ENCODE peak calls at places on chromosomes 4 and X, in five cellular contexts. One of them, this sample, is unnamed.

GRCh38 chr4:152981278-152981677 is 45.2 kb downstream of the FHDC1 start:
- DNase-seq in H9: no peak
- DNase-seq in mesenchymal stem cell: no peak
- DNase-seq in IMR-90: peak
- DNase-seq in neuronal stem cell: no peak
- DNase-seq in this sample: no peak

GRCh38 chr4:57443308-57444243 is 333.4 kb upstream of the IGFBP7 start:
- DNase-seq in IMR-90: no peak
- DNase-seq in neuronal stem cell: no peak
- DNase-seq in H9: no peak
- DNase-seq in mesenchymal stem cell: no peak
- DNase-seq in this sample: no peak

GRCh38 chr4:73593631-73594241 is 26.5 kb downstream of the RASSF6 start:
- DNase-seq in IMR-90: peak
- DNase-seq in mesenchymal stem cell: peak
- DNase-seq in neuronal stem cell: no peak
- DNase-seq in H9: no peak
- DNase-seq in this sample: no peak

GRCh38 chrX:73830489-73831414 is 267.8 kb downstream of the CHIC1 start:
- DNase-seq in mesenchymal stem cell: no peak
- DNase-seq in H9: no peak
- DNase-seq in IMR-90: no peak
- DNase-seq in neuronal stem cell: no peak
- DNase-seq in this sample: no peak

GRCh38 chr4:7993671-7994070 is 54.0 kb upstream of the AFAP1 start:
- DNase-seq in IMR-90: no peak
- DNase-seq in H9: no peak
- DNase-seq in neuronal stem cell: no peak
- DNase-seq in mesenchymal stem cell: no peak
- DNase-seq in this sample: no peak

GRCh38 chr4:173135241-173135847 is 33.3 kb upstream of the GALNT7 start:
- DNase-seq in H9: no peak
- DNase-seq in IMR-90: peak
- DNase-seq in mesenchymal stem cell: peak
- DNase-seq in neuronal stem cell: no peak
- DNase-seq in this sample: no peak

GRCh38 chr4:94577136-94577535 is 125.4 kb downstream of the PDLIM5 start:
- DNase-seq in mesenchymal stem cell: peak
- DNase-seq in IMR-90: peak
- DNase-seq in neuronal stem cell: peak
- DNase-seq in H9: peak
- DNase-seq in this sample: no peak

GRCh38 chr4:154345359-154345758 is 146.2 kb downstream of the DCHS2 start:
- DNase-seq in neuronal stem cell: no peak
- DNase-seq in H9: no peak
- DNase-seq in mesenchymal stem cell: no peak
- DNase-seq in IMR-90: no peak
- DNase-seq in this sample: no peak

GRCh38 chr4:10701702-10702460 is 17.3 kb upstream of the CLNK start:
- DNase-seq in H9: no peak
- DNase-seq in IMR-90: peak
- DNase-seq in neuronal stem cell: no peak
- DNase-seq in mesenchymal stem cell: peak
- DNase-seq in this sample: no peak

GRCh38 chr4:17494258-17494657 is 17.6 kb downstream of the QDPR start:
- DNase-seq in mesenchymal stem cell: peak
- DNase-seq in IMR-90: peak
- DNase-seq in neuronal stem cell: no peak
- DNase-seq in H9: no peak
- DNase-seq in this sample: no peak

GRCh38 chrX:30283456-30284200 is 25.6 kb downstream of the NR0B1 start:
- DNase-seq in IMR-90: peak
- DNase-seq in mesenchymal stem cell: peak
- DNase-seq in neuronal stem cell: no peak
- DNase-seq in H9: no peak
- DNase-seq in this sample: no peak

GRCh38 chr4:5142726-5143125 is 91.4 kb downstream of the STK32B start:
- DNase-seq in H9: peak
- DNase-seq in mesenchymal stem cell: peak
- DNase-seq in neuronal stem cell: peak
- DNase-seq in IMR-90: peak
- DNase-seq in this sample: no peak

GRCh38 chr4:119646347-119647071 is 17.9 kb upstream of the PDE5A start:
- DNase-seq in mesenchymal stem cell: no peak
- DNase-seq in IMR-90: peak
- DNase-seq in H9: no peak
- DNase-seq in neuronal stem cell: no peak
- DNase-seq in this sample: no peak

GRCh38 chrX:110341189-110342035 is 17.2 kb upstream of the RTL9 start:
- DNase-seq in IMR-90: peak
- DNase-seq in mesenchymal stem cell: peak
- DNase-seq in neuronal stem cell: no peak
- DNase-seq in H9: no peak
- DNase-seq in this sample: no peak

GRCh38 chr4:109078724-109079123 is 223.7 kb downstream of the COL25A1 start:
- DNase-seq in IMR-90: peak
- DNase-seq in mesenchymal stem cell: peak
- DNase-seq in H9: no peak
- DNase-seq in neuronal stem cell: no peak
- DNase-seq in this sample: no peak

GRCh38 chrX:125289209-125289608 is 30.5 kb upstream of the TEX13C start:
- DNase-seq in neuronal stem cell: no peak
- DNase-seq in H9: no peak
- DNase-seq in mesenchymal stem cell: no peak
- DNase-seq in IMR-90: peak
- DNase-seq in this sample: no peak

GRCh38 chr4:95835672-95836071 is 4.2 kb upstream of the PDHA2 start:
- DNase-seq in mesenchymal stem cell: peak
- DNase-seq in IMR-90: no peak
- DNase-seq in H9: peak
- DNase-seq in neuronal stem cell: peak
- DNase-seq in this sample: no peak

GRCh38 chrX:109847257-109848187 is 114.5 kb upstream of the ACSL4 start:
- DNase-seq in IMR-90: peak
- DNase-seq in H9: no peak
- DNase-seq in mesenchymal stem cell: peak
- DNase-seq in neuronal stem cell: no peak
- DNase-seq in this sample: no peak

GRCh38 chr4:30817489-30817888 is 97.3 kb downstream of the PCDH7 start:
- DNase-seq in mesenchymal stem cell: no peak
- DNase-seq in H9: no peak
- DNase-seq in neuronal stem cell: no peak
- DNase-seq in IMR-90: no peak
- DNase-seq in this sample: no peak

GRCh38 chr4:40969499-40969898 is 219.7 kb downstream of the NSUN7 start:
- DNase-seq in IMR-90: no peak
- DNase-seq in H9: no peak
- DNase-seq in neuronal stem cell: no peak
- DNase-seq in mesenchymal stem cell: no peak
- DNase-seq in this sample: no peak

GRCh38 chr4:54218736-54219135 is 10.4 kb upstream of the PDGFRA start:
- DNase-seq in mesenchymal stem cell: no peak
- DNase-seq in H9: no peak
- DNase-seq in neuronal stem cell: no peak
- DNase-seq in IMR-90: no peak
- DNase-seq in this sample: no peak

GRCh38 chrX:130170752-130171445 is 863 bp upstream of the RAB33A start:
- DNase-seq in mesenchymal stem cell: peak
- DNase-seq in H9: peak
- DNase-seq in IMR-90: no peak
- DNase-seq in neuronal stem cell: peak
- DNase-seq in this sample: no peak

GRCh38 chr4:164935363-164935762 is 42.1 kb downstream of the TRIM61 start:
- DNase-seq in mesenchymal stem cell: peak
- DNase-seq in IMR-90: no peak
- DNase-seq in H9: peak
- DNase-seq in neuronal stem cell: no peak
- DNase-seq in this sample: no peak

GRCh38 chr4:53633608-53634007 is 42.3 kb upstream of the LNX1 start:
- DNase-seq in mesenchymal stem cell: peak
- DNase-seq in IMR-90: peak
- DNase-seq in H9: no peak
- DNase-seq in neuronal stem cell: no peak
- DNase-seq in this sample: no peak

GRCh38 chrX:30388325-30388724 is 79.1 kb upstream of the NR0B1 start:
- DNase-seq in H9: no peak
- DNase-seq in neuronal stem cell: no peak
- DNase-seq in mesenchymal stem cell: no peak
- DNase-seq in IMR-90: no peak
- DNase-seq in this sample: no peak

GRCh38 chr4:2256781-2257191 is 5.1 kb downstream of the MXD4 start:
- DNase-seq in neuronal stem cell: no peak
- DNase-seq in H9: no peak
- DNase-seq in IMR-90: no peak
- DNase-seq in mesenchymal stem cell: no peak
- DNase-seq in this sample: no peak

GRCh38 chr4:114087596-114088230 is 108.3 kb upstream of the ARSJ start:
- DNase-seq in IMR-90: peak
- DNase-seq in H9: no peak
- DNase-seq in neuronal stem cell: no peak
- DNase-seq in mesenchymal stem cell: peak
- DNase-seq in this sample: no peak

GRCh38 chr4:100362363-100362762 is 155.5 kb downstream of the EMCN start:
- DNase-seq in IMR-90: peak
- DNase-seq in neuronal stem cell: no peak
- DNase-seq in mesenchymal stem cell: peak
- DNase-seq in H9: no peak
- DNase-seq in this sample: no peak

GRCh38 chrX:147902270-147902669 is 9.4 kb upstream of the FMR1 start:
- DNase-seq in mesenchymal stem cell: no peak
- DNase-seq in neuronal stem cell: no peak
- DNase-seq in H9: no peak
- DNase-seq in IMR-90: no peak
- DNase-seq in this sample: no peak
- H2AFZ ChIP-seq in mesenchymal stem cell: no peak
- H2AFZ ChIP-seq in neuronal stem cell: no peak
- H2AFZ ChIP-seq in H9: no peak
- H2AFZ ChIP-seq in IMR-90: no peak
- H2AFZ ChIP-seq in this sample: no peak

DNA sequence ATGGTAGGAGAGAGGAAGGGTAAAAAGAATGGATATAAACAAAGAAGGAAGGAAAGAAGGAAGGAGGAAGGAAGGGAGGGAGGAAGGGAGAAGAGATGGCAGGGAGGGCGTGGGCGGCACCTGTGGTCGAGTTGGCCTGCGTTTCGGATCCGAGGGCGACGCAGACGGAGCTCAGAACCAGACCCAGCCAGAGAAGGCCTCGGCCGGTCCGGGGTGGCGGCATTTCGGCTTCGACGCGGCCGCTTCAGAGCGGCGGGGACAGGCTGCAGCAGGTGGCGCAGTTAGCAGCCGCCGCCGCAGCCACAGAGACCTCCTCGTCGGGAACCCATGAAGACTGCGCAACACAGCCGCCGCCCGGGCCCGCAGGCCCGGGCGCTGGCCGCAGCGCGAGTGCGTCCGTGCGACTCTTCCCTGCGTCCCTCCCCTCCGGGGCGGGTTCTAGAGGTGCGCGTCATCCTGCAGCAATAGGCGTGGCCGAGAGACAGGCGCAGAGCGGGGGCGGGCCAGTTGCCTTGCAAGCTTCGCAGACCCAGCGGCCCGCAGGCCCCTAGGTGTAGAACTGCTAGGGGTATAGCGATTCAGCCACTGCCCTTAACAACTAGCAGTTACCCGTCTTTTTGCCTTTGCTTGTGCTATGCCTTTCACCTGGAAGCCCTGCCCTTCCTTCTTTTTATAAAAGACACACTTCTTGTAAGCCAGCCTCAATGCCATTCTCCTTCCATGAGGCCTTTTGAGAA is at the start of gene IDS:
- DNase-seq in H9: peak
- DNase-seq in mesenchymal stem cell: peak
- DNase-seq in IMR-90: peak
- DNase-seq in neuronal stem cell: peak
- DNase-seq in this sample: peak
- H4K91ac ChIP-seq in H9: no peak
- H4K91ac ChIP-seq in mesenchymal stem cell: peak
- H4K91ac ChIP-seq in IMR-90: peak
- H4K91ac ChIP-seq in neuronal stem cell: no peak
- H4K91ac ChIP-seq in this sample: no peak

DNA sequence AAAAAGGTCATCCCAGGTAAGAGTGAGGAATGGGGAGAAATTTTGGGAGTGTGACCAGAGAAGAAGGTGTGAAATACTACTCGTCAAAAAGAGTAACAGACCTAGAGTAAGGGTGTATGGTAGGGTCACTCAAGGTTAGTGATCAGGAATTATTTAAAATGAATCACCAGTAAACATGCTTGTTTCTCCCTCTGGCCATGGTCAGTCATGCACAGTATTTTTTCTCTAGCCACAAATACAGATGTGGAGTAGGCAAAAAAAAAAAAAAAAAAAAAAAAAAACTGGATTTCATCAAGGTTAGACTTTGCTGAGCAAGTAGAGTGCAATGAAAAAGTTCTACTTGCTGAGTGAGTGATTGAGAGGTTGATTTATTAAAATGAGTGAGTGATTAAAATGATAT is 34.2 kb upstream of the SLIT2 start:
- DNase-seq in neuronal stem cell: no peak
- DNase-seq in mesenchymal stem cell: no peak
- DNase-seq in H9: no peak
- DNase-seq in IMR-90: no peak
- DNase-seq in this sample: no peak
- H2AFZ ChIP-seq in neuronal stem cell: no peak
- H2AFZ ChIP-seq in mesenchymal stem cell: no peak
- H2AFZ ChIP-seq in H9: no peak
- H2AFZ ChIP-seq in IMR-90: no peak
- H2AFZ ChIP-seq in this sample: no peak

GRCh38 chr4:48830706-48831531 is at the start of gene OCIAD1:
- DNase-seq in H9: peak
- DNase-seq in neuronal stem cell: peak
- DNase-seq in mesenchymal stem cell: peak
- DNase-seq in IMR-90: peak
- DNase-seq in this sample: peak
- H4K91ac ChIP-seq in H9: peak
- H4K91ac ChIP-seq in neuronal stem cell: peak
- H4K91ac ChIP-seq in mesenchymal stem cell: peak
- H4K91ac ChIP-seq in IMR-90: peak
- H4K91ac ChIP-seq in this sample: peak

DNA sequence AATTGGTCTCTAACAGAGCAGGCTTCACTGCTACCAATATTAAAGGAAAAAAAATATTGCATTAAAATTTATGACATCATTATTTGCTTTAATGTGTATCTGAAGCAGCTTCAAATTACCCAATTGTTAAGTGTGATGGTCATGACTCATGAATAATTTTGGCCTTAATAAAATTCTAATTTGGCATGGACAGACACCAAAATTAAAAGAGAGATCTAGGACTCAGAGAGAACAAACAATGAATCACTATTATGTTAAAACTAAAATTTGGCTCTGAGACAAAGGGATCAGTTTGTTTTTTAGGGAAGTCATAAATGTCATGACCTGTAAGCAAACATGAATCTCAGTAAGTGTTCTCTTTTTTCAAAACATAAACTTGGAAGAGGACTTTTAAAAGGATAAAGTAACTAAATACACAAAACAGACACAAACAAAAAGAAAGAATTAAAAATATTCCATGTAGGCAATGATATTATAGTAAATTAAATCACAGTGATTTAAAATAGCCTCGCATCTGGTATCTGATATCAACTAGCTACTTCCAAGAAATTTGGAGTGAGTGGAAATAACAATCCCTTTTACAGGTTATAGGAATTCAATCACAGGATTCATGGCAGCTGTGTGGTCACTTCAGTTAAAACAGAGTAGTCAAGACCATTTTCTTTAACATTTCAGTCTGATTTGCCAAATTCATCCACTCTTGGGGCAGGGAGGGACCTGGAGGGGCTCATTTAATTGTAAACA is 11.6 kb downstream of the VEGFC start:
- DNase-seq in mesenchymal stem cell: no peak
- DNase-seq in neuronal stem cell: no peak
- DNase-seq in H9: no peak
- DNase-seq in IMR-90: no peak
- DNase-seq in this sample: no peak
- H2AFZ ChIP-seq in mesenchymal stem cell: no peak
- H2AFZ ChIP-seq in neuronal stem cell: no peak
- H2AFZ ChIP-seq in H9: peak
- H2AFZ ChIP-seq in IMR-90: no peak
- H2AFZ ChIP-seq in this sample: peak

This sample was measured in H1.